ENCODE peak calls at places on chromosomes 13 and 19, in five cellular contexts. M, A, D, T and I are unnamed samples.

GRCh38 chr19:33866696-33867095 is 70.0 kb downstream of the KCTD15 start:
- DNase-seq in M (no peak), A (no peak), D (no peak), T (no peak), I (no peak)

GRCh38 chr13:37175996-37176395 is 70.5 kb upstream of the CSNK1A1L start:
- DNase-seq in T (peak; percentile 86), A (no peak), M (peak; percentile 92), D (no peak), I (peak; percentile 93)

GRCh38 chr19:51366050-51366998 is at the start of gene ETFB:
- DNase-seq in M (peak; percentile 96), D (peak; percentile 97), T (peak; percentile 91), A (peak; percentile 99), I (peak; percentile 96)

GRCh38 chr13:33355470-33355869 is 69.9 kb upstream of the STARD13 start:
- DNase-seq in M (peak; percentile 55), T (no peak), D (no peak), A (no peak), I (peak; percentile 67)

GRCh38 chr13:73162912-73163911 is 104.4 kb downstream of the KLF5 start:
- DNase-seq in D (no peak), T (no peak), M (no peak), A (no peak), I (no peak)

GRCh38 chr19:5990289-5990797 is 12.4 kb upstream of the RANBP3 start:
- DNase-seq in M (no peak), T (no peak), D (no peak), A (peak; percentile 70), I (no peak)

GRCh38 chr19:51318687-51319675 is 7.5 kb downstream of the IGLON5 start:
- DNase-seq in A (no peak), M (no peak), T (no peak), D (no peak), I (no peak)

GRCh38 chr13:59865398-59865797 is 298.3 kb downstream of the DIAPH3 start:
- DNase-seq in T (peak; percentile 40), M (peak; percentile 5), A (no peak), D (no peak), I (peak; percentile 83)

GRCh38 chr19:17944301-17944700 is 11.5 kb downstream of the CCDC124 start:
- DNase-seq in D (no peak), T (peak; percentile 67), A (no peak), M (peak; percentile 88), I (peak; percentile 83)

GRCh38 chr19:39759457-39760184 is 19.0 kb upstream of the LEUTX start:
- DNase-seq in M (no peak), T (no peak), A (no peak), D (no peak), I (no peak)

GRCh38 chr13:29510698-29511438 is 84.6 kb downstream of the SLC7A1 start:
- DNase-seq in D (no peak), A (no peak), T (peak; percentile 42), M (no peak), I (no peak)

GRCh38 chr19:4776436-4777205 is 14.9 kb upstream of the FEM1A start:
- DNase-seq in A (no peak), M (no peak), T (no peak), D (no peak), I (no peak)

GRCh38 chr13:100315522-100315921 is 226.6 kb downstream of the PCCA start:
- DNase-seq in A (no peak), D (no peak), T (no peak), M (no peak), I (no peak)

GRCh38 chr13:110258876-110259631 is 47.9 kb downstream of the COL4A1 start:
- DNase-seq in T (peak; percentile 49), M (no peak), D (no peak), A (no peak), I (peak; percentile 18)

GRCh38 chr19:51473009-51473707 is 5.2 kb upstream of the CEACAM18 start:
- DNase-seq in T (peak; percentile 3), A (peak; percentile 85), M (peak; percentile 59), D (peak; percentile 68), I (peak; percentile 78)

GRCh38 chr13:51806571-51806970 is 2.6 kb upstream of the DHRS12 start:
- DNase-seq in A (peak; percentile 55), M (peak; percentile 34), D (peak; percentile 80), T (peak; percentile 33), I (peak; percentile 46)

GRCh38 chr13:40508112-40508511 is 158.3 kb downstream of the FOXO1 start:
- DNase-seq in D (no peak), T (peak; percentile 78), M (no peak), A (no peak), I (peak; percentile 85)

GRCh38 chr19:42114412-42114811 is 17.8 kb downstream of the POU2F2 start:
- DNase-seq in T (no peak), A (peak; percentile 81), D (peak; percentile 70), M (no peak), I (no peak)

GRCh38 chr13:100544866-100545683 is 43.5 kb downstream of the GGACT start:
- DNase-seq in D (peak; percentile 89), A (no peak), M (no peak), T (no peak), I (no peak)

GRCh38 chr19:53511933-53512374 is 26.0 kb upstream of the ZNF331 start:
- DNase-seq in M (peak; percentile 65), T (peak; percentile 34), D (peak; percentile 49), A (peak; percentile 48), I (peak; percentile 57)

GRCh38 chr19:14363203-14364097 is 17.8 kb upstream of the ADGRE5 start:
- DNase-seq in M (peak; percentile 42), D (peak; percentile 47), A (peak; percentile 76), T (peak; percentile 48), I (peak; percentile 74)

GRCh38 chr19:28213476-28214082 is 999.4 kb downstream of the UQCRFS1 start:
- DNase-seq in A (no peak), M (no peak), D (no peak), T (peak; percentile 79), I (peak; percentile 2)

GRCh38 chr19:13932911-13933393 is 5.3 kb downstream of the PODNL1 start:
- DNase-seq in T (no peak), A (no peak), M (no peak), D (no peak), I (no peak)

GRCh38 chr13:52644108-52644507 is 1.9 kb downstream of the HNRNPA1L2 start:
- DNase-seq in D (no peak), T (no peak), A (no peak), M (peak; percentile 54), I (no peak)

GRCh38 chr13:59681630-59682311 is 482.0 kb downstream of the DIAPH3 start:
- DNase-seq in T (no peak), M (no peak), D (no peak), A (no peak), I (peak; percentile 72)

GRCh38 chr19:48540110-48540509 is 11.9 kb upstream of the SULT2B1 start:
- DNase-seq in T (no peak), D (no peak), M (no peak), A (no peak), I (no peak)

GRCh38 chr13:47708386-47708785 is 292.7 kb downstream of the SUCLA2 start:
- DNase-seq in T (peak; percentile 43), M (peak; percentile 49), A (no peak), D (no peak), I (peak; percentile 9)

GRCh38 chr13:37118002-37118401 is 12.5 kb upstream of the CSNK1A1L start:
- DNase-seq in T (no peak), A (no peak), D (no peak), M (no peak), I (no peak)

GRCh38 chr19:2462635-2463421 is 6.1 kb upstream of the LMNB2 start:
- DNase-seq in T (peak; percentile 99), A (peak; percentile 69), D (peak; percentile 86), M (peak; percentile 96), I (peak; percentile 98)

GRCh38 chr13:102033719-102034446 is 368.0 kb downstream of the FGF14 start:
- DNase-seq in T (no peak), A (peak; percentile 26), M (no peak), D (no peak), I (no peak)

DNA sequence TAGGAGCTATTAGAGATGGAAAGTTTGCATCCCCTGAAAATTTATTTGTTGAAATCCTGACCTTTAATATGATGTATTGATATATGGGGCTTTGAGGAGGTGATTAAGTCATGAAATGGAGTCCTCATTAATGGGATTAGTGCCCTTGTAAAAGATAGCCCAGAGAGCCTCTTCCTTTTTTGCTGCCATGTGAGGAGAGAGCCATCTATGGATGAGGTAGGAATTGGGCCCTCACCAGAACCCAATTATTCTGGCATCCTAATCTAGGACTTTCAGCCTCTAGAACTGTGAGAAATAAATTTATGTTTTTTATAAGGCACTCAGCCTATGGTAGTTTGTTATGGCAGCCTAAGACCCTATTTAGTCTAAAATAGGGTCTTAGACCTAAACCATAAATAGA is 250.2 kb upstream of the SLITRK1 start:
- DNase-seq in D (no peak), M (no peak), A (no peak), T (no peak), I (no peak)
- TF ChIP-seq CTCF in D (no peak), M (no peak), A (no peak), T (no peak), I (no peak)

GRCh38 chr13:108270442-108270841 is 924 bp downstream of the TNFSF13B start:
- DNase-seq in D (no peak), A (no peak), M (no peak), T (no peak), I (peak; percentile 23)
- H3K4me3 ChIP-seq in D (peak overlapping the region; percentile 3), A (no peak overlapping the region), M (peak overlapping the region; percentile 36), T (no peak overlapping the region), I (peak overlapping the region; percentile 64)

DNA sequence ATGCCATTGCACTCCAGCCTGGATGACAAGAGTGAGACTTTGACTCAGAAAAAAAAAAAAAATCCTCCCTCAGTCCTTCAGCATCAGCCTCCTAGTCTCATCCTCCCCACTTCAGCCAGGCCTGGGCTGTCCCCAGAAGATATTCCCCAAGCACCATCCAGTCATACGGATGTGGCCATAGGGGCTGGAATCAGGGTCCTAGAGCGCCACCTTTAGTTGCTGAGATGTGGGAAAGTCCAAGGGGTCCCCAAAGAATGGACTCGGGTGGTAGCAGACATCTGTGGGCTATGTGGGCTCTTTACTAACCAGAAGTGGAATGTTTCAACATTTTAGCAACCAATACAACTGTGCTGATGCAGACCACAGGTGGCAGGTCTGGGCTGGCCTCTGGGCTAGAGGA is 3.1 kb upstream of the TYROBP start:
- DNase-seq in T (no peak), A (no peak), D (no peak), M (no peak), I (no peak)
- TF ChIP-seq CTCF in T (no peak), A (peak; percentile 18), D (no peak), M (no peak), I (no peak)

GRCh38 chr19:7177926-7178325 is 108.4 kb downstream of the ZNF557 start:
- DNase-seq in D (no peak), A (no peak), M (peak; percentile 50), T (peak; percentile 73), I (peak; percentile 83)

GRCh38 chr19:7182489-7182888 is 111.7 kb downstream of the INSR start:
- DNase-seq in D (no peak), M (no peak), T (no peak), A (no peak), I (no peak)

GRCh38 chr19:7179917-7180306 is 110.4 kb downstream of the ZNF557 start:
- DNase-seq in A (no peak), T (no peak), D (no peak), M (no peak), I (no peak)

GRCh38 chr19:7172794-7173193 is 103.3 kb downstream of the ZNF557 start:
- DNase-seq in A (no peak), M (no peak), T (no peak), D (no peak), I (no peak)

DNA sequence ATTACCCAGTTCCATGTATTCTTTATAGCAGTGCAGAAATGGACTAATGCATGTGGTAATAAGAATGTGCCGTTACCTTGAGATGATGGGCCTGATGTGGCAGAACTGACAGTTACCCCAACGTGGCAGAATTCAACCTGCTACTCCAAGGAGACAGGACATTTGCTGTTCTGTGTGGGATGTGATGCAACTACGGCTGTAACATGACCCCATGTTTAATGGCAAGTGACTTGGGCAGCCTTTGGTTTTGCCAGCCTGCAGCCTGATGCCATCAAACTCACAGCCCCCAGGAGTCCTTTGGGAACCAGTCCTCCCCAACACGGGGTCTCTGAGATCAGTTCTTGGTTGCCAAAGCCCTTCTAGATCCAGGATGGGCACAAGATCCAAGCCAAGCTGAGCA is 107.3 kb downstream of the ZNF557 start:
- DNase-seq in T (no peak), M (no peak), D (no peak), A (no peak), I (no peak)
- H3K4me3 ChIP-seq in T (no peak overlapping the region), M (no peak overlapping the region), D (no peak overlapping the region), A (no peak overlapping the region), I (no peak overlapping the region)